ENCODE peak calls at places on chromosomes 6 and 20, in eight cellular contexts. One of them, this sample, is unnamed.

GRCh38 chr20:50743087-50743486 is 11.7 kb downstream of the PARD6B start:
- DNase-seq in NCI-H187: no peak
- DNase-seq in Kasumi-1: no peak
- DNase-seq in HCEC 1CT: no peak
- DNase-seq in activated T-cell treated with anti-CD3 and anti-CD28 coated beads, Interleukin-2, amount 50 U/mL, for 72 hours: no peak
- DNase-seq in mucosa of gallbladder: no peak
- DNase-seq in substantia nigra: no peak
- DNase-seq in right cardiac atrium: no peak
- DNase-seq in this sample: no peak

GRCh38 chr6:5499644-5500306 is 238.5 kb downstream of the FARS2 start:
- DNase-seq in Kasumi-1: no peak
- DNase-seq in activated T-cell treated with anti-CD3 and anti-CD28 coated beads, Interleukin-2, amount 50 U/mL, for 72 hours: no peak
- DNase-seq in NCI-H187: no peak
- DNase-seq in HCEC 1CT: peak
- DNase-seq in substantia nigra: no peak
- DNase-seq in right cardiac atrium: no peak
- DNase-seq in mucosa of gallbladder: no peak
- DNase-seq in this sample: no peak

GRCh38 chr20:38215789-38216182 is 44.7 kb downstream of the KIAA1755 start:
- DNase-seq in activated T-cell treated with anti-CD3 and anti-CD28 coated beads, Interleukin-2, amount 50 U/mL, for 72 hours: no peak
- DNase-seq in Kasumi-1: no peak
- DNase-seq in mucosa of gallbladder: no peak
- DNase-seq in NCI-H187: no peak
- DNase-seq in right cardiac atrium: no peak
- DNase-seq in HCEC 1CT: no peak
- DNase-seq in substantia nigra: no peak
- DNase-seq in this sample: no peak

GRCh38 chr6:25177629-25178028 is 101.5 kb upstream of the CARMIL1 start:
- DNase-seq in HCEC 1CT: no peak
- DNase-seq in substantia nigra: no peak
- DNase-seq in Kasumi-1: no peak
- DNase-seq in activated T-cell treated with anti-CD3 and anti-CD28 coated beads, Interleukin-2, amount 50 U/mL, for 72 hours: no peak
- DNase-seq in mucosa of gallbladder: no peak
- DNase-seq in NCI-H187: no peak
- DNase-seq in right cardiac atrium: no peak
- DNase-seq in this sample: no peak

GRCh38 chr20:20683481-20683880 is 29.0 kb downstream of the RALGAPA2 start:
- DNase-seq in right cardiac atrium: no peak
- DNase-seq in substantia nigra: no peak
- DNase-seq in mucosa of gallbladder: no peak
- DNase-seq in NCI-H187: no peak
- DNase-seq in HCEC 1CT: no peak
- DNase-seq in Kasumi-1: no peak
- DNase-seq in activated T-cell treated with anti-CD3 and anti-CD28 coated beads, Interleukin-2, amount 50 U/mL, for 72 hours: no peak
- DNase-seq in this sample: no peak

GRCh38 chr20:62791301-62792181 is 4.7 kb upstream of the MRGBP start:
- DNase-seq in HCEC 1CT: peak
- DNase-seq in activated T-cell treated with anti-CD3 and anti-CD28 coated beads, Interleukin-2, amount 50 U/mL, for 72 hours: peak
- DNase-seq in right cardiac atrium: peak
- DNase-seq in NCI-H187: peak
- DNase-seq in mucosa of gallbladder: peak
- DNase-seq in substantia nigra: peak
- DNase-seq in Kasumi-1: peak
- DNase-seq in this sample: peak

GRCh38 chr6:5333653-5334052 is 72.3 kb downstream of the FARS2 start:
- DNase-seq in Kasumi-1: no peak
- DNase-seq in right cardiac atrium: no peak
- DNase-seq in NCI-H187: no peak
- DNase-seq in mucosa of gallbladder: no peak
- DNase-seq in substantia nigra: no peak
- DNase-seq in HCEC 1CT: peak
- DNase-seq in activated T-cell treated with anti-CD3 and anti-CD28 coated beads, Interleukin-2, amount 50 U/mL, for 72 hours: no peak
- DNase-seq in this sample: no peak

GRCh38 chr6:48973486-48973885 is 489.6 kb downstream of the MMUT start:
- DNase-seq in Kasumi-1: no peak
- DNase-seq in substantia nigra: no peak
- DNase-seq in HCEC 1CT: peak
- DNase-seq in right cardiac atrium: no peak
- DNase-seq in NCI-H187: no peak
- DNase-seq in mucosa of gallbladder: no peak
- DNase-seq in activated T-cell treated with anti-CD3 and anti-CD28 coated beads, Interleukin-2, amount 50 U/mL, for 72 hours: no peak
- DNase-seq in this sample: no peak

GRCh38 chr20:58072695-58073671 is 155.5 kb downstream of the ANKRD60 start:
- DNase-seq in substantia nigra: no peak
- DNase-seq in right cardiac atrium: peak
- DNase-seq in Kasumi-1: no peak
- DNase-seq in mucosa of gallbladder: no peak
- DNase-seq in activated T-cell treated with anti-CD3 and anti-CD28 coated beads, Interleukin-2, amount 50 U/mL, for 72 hours: no peak
- DNase-seq in HCEC 1CT: no peak
- DNase-seq in NCI-H187: no peak
- DNase-seq in this sample: no peak

GRCh38 chr6:168428863-168429262 is 12.1 kb upstream of the SMOC2 start:
- DNase-seq in activated T-cell treated with anti-CD3 and anti-CD28 coated beads, Interleukin-2, amount 50 U/mL, for 72 hours: no peak
- DNase-seq in substantia nigra: no peak
- DNase-seq in HCEC 1CT: no peak
- DNase-seq in Kasumi-1: no peak
- DNase-seq in right cardiac atrium: no peak
- DNase-seq in NCI-H187: no peak
- DNase-seq in mucosa of gallbladder: no peak
- DNase-seq in this sample: no peak

GRCh38 chr6:145626857-145627256 is 108.5 kb downstream of the EPM2A start:
- DNase-seq in right cardiac atrium: no peak
- DNase-seq in HCEC 1CT: no peak
- DNase-seq in mucosa of gallbladder: no peak
- DNase-seq in NCI-H187: no peak
- DNase-seq in substantia nigra: no peak
- DNase-seq in Kasumi-1: no peak
- DNase-seq in activated T-cell treated with anti-CD3 and anti-CD28 coated beads, Interleukin-2, amount 50 U/mL, for 72 hours: no peak
- DNase-seq in this sample: no peak

GRCh38 chr6:73481969-73482368 is 20.4 kb downstream of the MTO1 start:
- DNase-seq in activated T-cell treated with anti-CD3 and anti-CD28 coated beads, Interleukin-2, amount 50 U/mL, for 72 hours: no peak
- DNase-seq in NCI-H187: no peak
- DNase-seq in HCEC 1CT: no peak
- DNase-seq in right cardiac atrium: no peak
- DNase-seq in Kasumi-1: no peak
- DNase-seq in mucosa of gallbladder: no peak
- DNase-seq in substantia nigra: no peak
- DNase-seq in this sample: no peak

GRCh38 chr20:35617397-35618031 is 1.9 kb downstream of the SPAG4 start:
- DNase-seq in HCEC 1CT: peak
- DNase-seq in activated T-cell treated with anti-CD3 and anti-CD28 coated beads, Interleukin-2, amount 50 U/mL, for 72 hours: peak
- DNase-seq in mucosa of gallbladder: peak
- DNase-seq in substantia nigra: peak
- DNase-seq in right cardiac atrium: peak
- DNase-seq in Kasumi-1: peak
- DNase-seq in NCI-H187: no peak
- DNase-seq in this sample: peak

GRCh38 chr6:89239338-89239737 is 22.2 kb upstream of the GABRR1 start:
- DNase-seq in right cardiac atrium: no peak
- DNase-seq in activated T-cell treated with anti-CD3 and anti-CD28 coated beads, Interleukin-2, amount 50 U/mL, for 72 hours: peak
- DNase-seq in substantia nigra: no peak
- DNase-seq in mucosa of gallbladder: no peak
- DNase-seq in Kasumi-1: peak
- DNase-seq in NCI-H187: no peak
- DNase-seq in HCEC 1CT: no peak
- DNase-seq in this sample: no peak

GRCh38 chr6:135270676-135271536 is 89.8 kb downstream of the MYB start:
- DNase-seq in NCI-H187: peak
- DNase-seq in right cardiac atrium: no peak
- DNase-seq in HCEC 1CT: no peak
- DNase-seq in substantia nigra: no peak
- DNase-seq in mucosa of gallbladder: peak
- DNase-seq in activated T-cell treated with anti-CD3 and anti-CD28 coated beads, Interleukin-2, amount 50 U/mL, for 72 hours: no peak
- DNase-seq in Kasumi-1: no peak
- DNase-seq in this sample: peak

GRCh38 chr6:79574636-79575035 is 37.4 kb upstream of the LCA5 start:
- DNase-seq in activated T-cell treated with anti-CD3 and anti-CD28 coated beads, Interleukin-2, amount 50 U/mL, for 72 hours: no peak
- DNase-seq in substantia nigra: no peak
- DNase-seq in mucosa of gallbladder: no peak
- DNase-seq in Kasumi-1: no peak
- DNase-seq in right cardiac atrium: no peak
- DNase-seq in NCI-H187: no peak
- DNase-seq in HCEC 1CT: peak
- DNase-seq in this sample: no peak

This sample was measured in stomach.